ENCODE peak calls at places on chromosomes 2 and 18, in eight cellular contexts. G is SK-N-MC, R is astrocyte, T is neuronal stem cell, Q is tibial artery, C is colonic mucosa, L is fibroblast of lung, U is epithelial cell of esophagus. H is an unnamed sample.

GRCh38 chr2:107008843-107009242 is 122.9 kb upstream of the ST6GAL2 start:
- DNase-seq in G (no peak), R (no peak), T (no peak), Q (no peak), C (no peak), L (no peak), U (no peak), H (no peak)

GRCh38 chr2:161416633-161417427 is 733 bp downstream of the TBR1 start:
- DNase-seq in G (no peak), R (no peak), T (peak), Q (no peak), C (no peak), L (no peak), U (no peak), H (no peak)

GRCh38 chr2:26932974-26933373 is 37.5 kb upstream of the MAPRE3 start:
- DNase-seq in G (no peak), R (no peak), T (no peak), Q (no peak), C (no peak), L (no peak), U (no peak), H (no peak)

GRCh38 chr2:68837861-68838341 is 33.3 kb downstream of the BMP10 start:
- DNase-seq in G (no peak), R (peak), T (no peak), Q (no peak), C (no peak), L (peak), U (no peak), H (peak)

GRCh38 chr2:43078781-43079755 is 147.3 kb downstream of the ZFP36L2 start:
- DNase-seq in G (no peak), R (no peak), T (no peak), Q (no peak), C (no peak), L (peak), U (no peak), H (no peak)

GRCh38 chr2:41827354-41827971 is 220.4 kb upstream of the PKDCC start:
- DNase-seq in G (no peak), R (no peak), T (no peak), Q (no peak), C (no peak), L (no peak), U (no peak), H (no peak)

GRCh38 chr18:13394794-13395193 is 176.2 kb downstream of the LDLRAD4 start:
- DNase-seq in G (no peak), R (no peak), T (no peak), Q (no peak), C (no peak), L (no peak), U (no peak), H (no peak)

GRCh38 chr18:36211612-36212065 is 24.3 kb downstream of the MOCOS start:
- DNase-seq in G (no peak), R (no peak), T (no peak), Q (no peak), C (no peak), L (peak), U (peak), H (no peak)

GRCh38 chr2:231193216-231193615 is 5.2 kb upstream of the ARMC9 start:
- DNase-seq in G (no peak), R (no peak), T (no peak), Q (no peak), C (no peak), L (no peak), U (no peak), H (no peak)

GRCh38 chr2:3867451-3867850 is 164.1 kb downstream of the DCDC2C start:
- DNase-seq in G (no peak), R (no peak), T (no peak), Q (no peak), C (no peak), L (no peak), U (no peak), H (no peak)

GRCh38 chr18:24500766-24501165 is 40.3 kb downstream of the HRH4 start:
- DNase-seq in G (no peak), R (no peak), T (no peak), Q (no peak), C (no peak), L (no peak), U (no peak), H (no peak)

GRCh38 chr2:135422898-135423297 is 108.1 kb downstream of the ZRANB3 start:
- DNase-seq in G (no peak), R (no peak), T (no peak), Q (no peak), C (no peak), L (no peak), U (no peak), H (no peak)

GRCh38 chr18:46677609-46678470 is 20.8 kb upstream of the LOXHD1 start:
- DNase-seq in G (no peak), R (no peak), T (no peak), Q (no peak), C (no peak), L (peak), U (peak), H (no peak)

GRCh38 chr2:98487806-98488189 is 43.1 kb downstream of the INPP4A start:
- DNase-seq in G (no peak), R (no peak), T (no peak), Q (no peak), C (peak), L (peak), U (peak), H (no peak)

GRCh38 chr2:112150447-112150846 is 12.3 kb downstream of the FBLN7 start:
- DNase-seq in G (no peak), R (peak), T (no peak), Q (no peak), C (peak), L (peak), U (peak), H (peak)

GRCh38 chr2:234681206-234681605 is 184.3 kb upstream of the ARL4C start:
- DNase-seq in G (no peak), R (peak), T (no peak), Q (no peak), C (no peak), L (no peak), U (no peak), H (no peak)

GRCh38 chr2:114022360-114023085 is 132.6 kb downstream of the ACTR3 start:
- DNase-seq in G (no peak), R (peak), T (no peak), Q (no peak), C (no peak), L (peak), U (peak), H (peak)

GRCh38 chr18:36536426-36536825 is 238.9 kb downstream of the FHOD3 start:
- DNase-seq in G (no peak), R (no peak), T (peak), Q (no peak), C (no peak), L (no peak), U (no peak), H (no peak)

GRCh38 chr2:240921319-240922233 is 15.4 kb downstream of the CROCC2 start:
- DNase-seq in G (no peak), R (peak), T (no peak), Q (peak), C (peak), L (peak), U (peak), H (peak)

GRCh38 chr18:38751897-38752296 is 1186.3 kb upstream of the CELF4 start:
- DNase-seq in G (no peak), R (no peak), T (no peak), Q (no peak), C (no peak), L (peak), U (peak), H (no peak)

GRCh38 chr18:54776282-54776977 is 51.8 kb upstream of the RAB27B start:
- DNase-seq in G (no peak), R (peak), T (no peak), Q (peak), C (no peak), L (peak), U (peak), H (peak)

GRCh38 chr2:65320042-65320711 is 92.5 kb downstream of the ACTR2 start:
- DNase-seq in G (no peak), R (peak), T (no peak), Q (no peak), C (no peak), L (peak), U (peak), H (peak)

GRCh38 chr2:160415991-160416390 is 77.6 kb downstream of the RBMS1 start:
- DNase-seq in G (no peak), R (peak), T (no peak), Q (no peak), C (no peak), L (no peak), U (peak), H (no peak)

GRCh38 chr18:63157293-63158011 is 162.1 kb downstream of the BCL2 start:
- DNase-seq in G (no peak), R (no peak), T (no peak), Q (no peak), C (no peak), L (no peak), U (no peak), H (no peak)

GRCh38 chr2:230326453-230327417 is at the start of gene SP140L:
- DNase-seq in G (no peak), R (peak), T (no peak), Q (peak), C (peak), L (peak), U (peak), H (peak)

GRCh38 chr2:16409006-16409390 is 256.6 kb downstream of the CYRIA start:
- DNase-seq in G (no peak), R (no peak), T (no peak), Q (no peak), C (no peak), L (no peak), U (no peak), H (no peak)

GRCh38 chr2:144004742-144005141 is 515.2 kb downstream of the ZEB2 start:
- DNase-seq in G (no peak), R (no peak), T (no peak), Q (no peak), C (no peak), L (no peak), U (no peak), H (no peak)

GRCh38 chr2:235864311-235864710 is 303.9 kb downstream of the GBX2 start:
- DNase-seq in G (no peak), R (no peak), T (no peak), Q (no peak), C (no peak), L (no peak), U (no peak), H (no peak)

GRCh38 chr2:231051116-231051515 is 5.6 kb upstream of the PSMD1 start:
- DNase-seq in G (no peak), R (no peak), T (no peak), Q (no peak), C (no peak), L (no peak), U (no peak), H (no peak)

GRCh38 chr2:241775223-241776177 is 1.1 kb upstream of the GAL3ST2 start:
- DNase-seq in G (no peak), R (no peak), T (no peak), Q (peak), C (peak), L (no peak), U (no peak), H (no peak)

GRCh38 chr2:64173156-64174135 is 29.2 kb upstream of the PELI1 start:
- DNase-seq in G (no peak), R (no peak), T (no peak), Q (no peak), C (no peak), L (no peak), U (no peak), H (no peak)

GRCh38 chr2:209771474-209772292 is at the start of gene UNC80:
- DNase-seq in G (no peak), R (peak), T (peak), Q (peak), C (peak), L (peak), U (peak), H (no peak)

GRCh38 chr2:19292007-19292406 is 66.4 kb downstream of the OSR1 start:
- DNase-seq in G (no peak), R (no peak), T (no peak), Q (peak), C (no peak), L (no peak), U (no peak), H (no peak)

GRCh38 chr2:176582990-176583481 is 313.8 kb downstream of the MTX2 start:
- DNase-seq in G (no peak), R (peak), T (no peak), Q (peak), C (no peak), L (peak), U (peak), H (peak)

GRCh38 chr2:101309211-101309700 is 755 bp upstream of the RNF149 start:
- DNase-seq in G (no peak), R (no peak), T (no peak), Q (no peak), C (no peak), L (no peak), U (no peak), H (no peak)
- H3K4me3 ChIP-seq in G (peak), R (peak), T (peak), Q (peak), C (peak), L (peak), U (no peak), H (no peak)

DNA sequence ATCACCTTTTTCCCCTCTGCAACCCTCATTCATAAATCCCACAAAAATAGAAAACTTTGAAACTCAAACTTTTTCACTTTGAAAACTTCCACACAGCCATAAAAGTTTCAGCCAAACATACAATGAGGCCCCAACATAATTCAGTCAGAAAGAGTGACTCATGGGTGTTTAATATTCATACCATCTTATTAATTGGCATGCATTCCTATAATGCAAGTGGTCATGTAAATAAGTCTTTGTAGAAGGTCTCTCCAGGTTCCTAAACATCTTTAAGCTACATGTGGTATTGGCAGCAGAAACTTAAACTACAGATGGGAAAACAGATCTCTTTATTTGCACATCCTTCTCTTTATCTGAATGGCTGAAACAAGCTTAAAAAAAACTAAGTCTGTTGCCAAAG is 70.1 kb upstream of the LYPD1 start:
- DNase-seq in G (no peak), R (peak), T (no peak), Q (no peak), C (no peak), L (no peak), U (no peak), H (no peak)
- H3K4me3 ChIP-seq in G (no peak), R (no peak), T (no peak), Q (no peak), C (no peak), L (no peak), U (no peak), H (no peak)

GRCh38 chr18:77249583-77250500 is at the start of gene GALR1:
- DNase-seq in G (no peak), R (no peak), T (peak), Q (no peak), C (no peak), L (no peak), U (no peak), H (no peak)
- H3K4me3 ChIP-seq in G (no peak), R (peak), T (no peak), Q (peak), C (peak), L (no peak), U (no peak), H (peak)

DNA sequence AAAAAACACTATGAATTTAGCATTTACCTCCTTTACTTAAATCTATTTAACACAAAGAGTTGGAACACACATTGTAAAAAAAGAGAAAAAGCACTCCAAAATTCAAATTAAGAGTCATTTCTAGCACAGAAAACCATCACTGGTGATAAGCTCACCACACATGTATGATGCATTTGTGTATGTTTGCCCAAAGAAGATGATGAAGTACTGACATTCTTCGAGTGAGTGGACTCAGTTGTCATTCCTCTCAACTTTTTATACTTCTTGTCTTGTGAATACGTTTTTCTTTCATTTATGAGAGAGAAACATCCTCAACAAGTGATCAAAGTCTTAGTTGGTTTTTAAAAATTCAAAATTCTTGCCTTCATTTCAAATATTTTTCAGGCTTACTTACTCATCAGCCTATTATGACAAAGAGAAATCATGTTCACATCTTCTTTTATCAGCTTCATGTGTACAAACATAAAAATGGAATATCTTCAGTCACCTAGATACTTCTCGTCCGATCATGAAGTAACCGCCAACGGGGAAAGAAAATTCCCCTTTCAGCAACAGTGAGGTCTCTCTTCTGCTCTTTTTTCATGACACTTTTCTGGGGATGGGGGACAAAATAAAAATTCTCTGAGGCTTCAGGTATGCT is 1.5 kb downstream of the DSEL start:
- DNase-seq in G (no peak), R (no peak), T (no peak), Q (no peak), C (no peak), L (peak), U (no peak), H (no peak)
- H3K4me3 ChIP-seq in G (peak), R (peak), T (peak), Q (peak), C (peak), L (peak), U (no peak), H (peak)

GRCh38 chr18:31649449-31649848 is 34.9 kb downstream of the B4GALT6 start:
- DNase-seq in G (no peak), R (no peak), T (no peak), Q (no peak), C (no peak), L (no peak), U (no peak), H (no peak)
- H3K4me3 ChIP-seq in G (no peak), R (no peak), T (no peak), Q (no peak), C (no peak), L (no peak), U (no peak), H (no peak)

GRCh38 chr2:201118121-201118956 is 2.4 kb downstream of the CFLAR start:
- DNase-seq in G (no peak), R (peak), T (no peak), Q (peak), C (peak), L (peak), U (peak), H (no peak)

GRCh38 chr2:201126308-201127127 is 10.6 kb downstream of the CFLAR start:
- DNase-seq in G (no peak), R (peak), T (no peak), Q (no peak), C (no peak), L (peak), U (no peak), H (no peak)

GRCh38 chr2:201120500-201120899 is 4.5 kb downstream of the CFLAR start:
- DNase-seq in G (no peak), R (no peak), T (no peak), Q (no peak), C (no peak), L (no peak), U (no peak), H (no peak)

GRCh38 chr2:201118957-201119848 is 3.2 kb downstream of the CFLAR start:
- DNase-seq in G (peak), R (peak), T (no peak), Q (no peak), C (no peak), L (peak), U (no peak), H (no peak)

DNA sequence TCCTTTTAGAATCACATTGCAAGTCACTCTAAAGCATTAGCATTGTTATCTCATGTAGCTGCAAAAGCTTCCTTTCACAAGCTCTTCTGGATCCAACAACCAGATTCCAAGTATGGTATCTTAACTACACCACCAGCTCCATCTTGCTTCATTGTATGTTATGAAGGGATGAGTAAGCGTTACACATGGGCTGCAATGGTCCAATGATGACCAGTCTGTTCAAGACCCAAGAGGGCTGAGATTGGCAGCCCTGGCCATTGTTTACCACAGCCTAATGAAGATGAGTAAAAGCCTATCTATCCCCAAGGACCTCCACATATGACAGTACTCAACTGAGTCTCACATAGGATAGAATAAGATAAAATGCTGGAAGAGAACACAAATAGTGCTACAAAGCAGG is 6.3 kb downstream of the CFLAR start:
- DNase-seq in G (no peak), R (no peak), T (no peak), Q (no peak), C (no peak), L (no peak), U (no peak), H (no peak)
- H3K4me3 ChIP-seq in G (no peak), R (no peak), T (no peak), Q (no peak), C (no peak), L (no peak), U (no peak), H (no peak)

DNA sequence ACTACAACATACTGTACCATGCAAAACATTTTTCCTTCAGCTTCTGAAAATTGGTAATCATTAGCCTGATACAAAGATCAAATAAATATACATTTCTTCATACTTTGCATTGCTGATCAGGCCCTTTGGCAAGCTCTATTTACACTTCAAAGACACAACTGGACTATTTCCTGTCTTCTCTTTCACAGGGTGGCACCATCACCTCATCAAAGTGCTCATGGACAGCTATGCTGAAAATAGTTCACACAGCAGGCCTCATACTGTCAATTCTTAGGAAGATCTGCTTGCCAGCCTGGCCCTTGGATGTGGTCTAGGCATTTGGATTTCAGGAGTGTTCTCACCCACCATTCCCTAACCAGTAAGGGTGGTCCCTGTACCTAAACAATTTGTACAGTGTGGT is 33.9 kb downstream of the FBXO15 start:
- DNase-seq in G (no peak), R (no peak), T (no peak), Q (no peak), C (no peak), L (no peak), U (no peak), H (no peak)
- H3K4me3 ChIP-seq in G (no peak), R (no peak), T (no peak), Q (no peak), C (no peak), L (no peak), U (no peak), H (no peak)